ENCODE peak calls at places on chromosomes 5 and 9, in nine cellular contexts. C, X, A, J, Y, B, K, S and T are unnamed samples.

GRCh38 chr9:114606068-114606467 is 5.0 kb upstream of the TMEM268 start:
- DNase-seq in C (no peak), Y (no peak), S (no peak), A (no peak), K (no peak), J (no peak), B (no peak), X (no peak), T (no peak)

GRCh38 chr5:74034738-74035137 is 408.7 kb downstream of the ARHGEF28 start:
- DNase-seq in Y (peak; percentile 80), J (peak; percentile 56), S (peak; percentile 93), B (no peak), X (no peak), A (no peak), C (peak; percentile 78), K (no peak), T (no peak)

GRCh38 chr9:124286292-124286931 is 28.7 kb downstream of the NEK6 start:
- DNase-seq in B (no peak), C (no peak), X (no peak), A (peak; percentile 76), J (peak; percentile 67), K (no peak), S (peak; percentile 88), Y (no peak), T (peak; percentile 62)

GRCh38 chr9:78713746-78714405 is 417.0 kb downstream of the PSAT1 start:
- DNase-seq in A (no peak), X (no peak), S (peak; percentile 18), Y (no peak), B (no peak), J (peak; percentile 74), C (no peak), K (no peak), T (no peak)

GRCh38 chr9:20646656-20647055 is 24.4 kb upstream of the MLLT3 start:
- DNase-seq in A (no peak), Y (no peak), K (no peak), X (no peak), S (no peak), B (no peak), C (no peak), J (no peak), T (no peak)

GRCh38 chr9:134611046-134611445 is 30.6 kb upstream of the COL5A1 start:
- DNase-seq in S (no peak), Y (no peak), C (no peak), X (no peak), B (no peak), A (no peak), J (no peak), K (no peak), T (no peak)

GRCh38 chr5:139204196-139204595 is 6.0 kb upstream of the SIL1 start:
- DNase-seq in A (no peak), K (no peak), J (no peak), S (no peak), X (no peak), B (no peak), C (no peak), Y (no peak), T (no peak)

GRCh38 chr9:5988265-5988664 is 27.2 kb downstream of the RANBP6 start:
- DNase-seq in B (no peak), A (no peak), Y (no peak), J (no peak), X (no peak), C (no peak), S (no peak), K (no peak), T (no peak)

GRCh38 chr5:78912085-78912771 is 72.9 kb downstream of the ARSB start:
- DNase-seq in K (no peak), C (no peak), X (no peak), B (no peak), Y (no peak), J (no peak), A (no peak), S (peak; percentile 38), T (no peak)

GRCh38 chr9:31839273-31839672 is 545.2 kb upstream of the ACO1 start:
- DNase-seq in A (no peak), S (no peak), X (no peak), K (no peak), C (no peak), Y (no peak), B (no peak), J (peak; percentile 32), T (no peak)

GRCh38 chr5:114305402-114306207 is 56.3 kb upstream of the KCNN2 start:
- DNase-seq in K (no peak), B (no peak), C (no peak), Y (no peak), J (peak; percentile 3), A (no peak), X (no peak), S (peak; percentile 9), T (peak; percentile 2)

GRCh38 chr5:142125963-142126362 is 17.4 kb downstream of the NDFIP1 start:
- DNase-seq in X (no peak), S (no peak), A (no peak), J (no peak), B (no peak), Y (no peak), C (no peak), K (no peak), T (no peak)

GRCh38 chr5:142125378-142125777 is 16.8 kb downstream of the NDFIP1 start:
- DNase-seq in J (no peak), S (no peak), A (no peak), Y (no peak), X (no peak), C (no peak), K (no peak), B (no peak), T (no peak)

GRCh38 chr5:142129447-142129846 is 20.9 kb downstream of the NDFIP1 start:
- DNase-seq in S (no peak), J (no peak), B (no peak), Y (no peak), K (no peak), C (no peak), A (no peak), X (no peak), T (no peak)

GRCh38 chr5:142131394-142131793 is 22.8 kb downstream of the NDFIP1 start:
- DNase-seq in C (no peak), K (no peak), S (no peak), J (no peak), X (no peak), A (no peak), B (no peak), Y (no peak), T (no peak)

DNA sequence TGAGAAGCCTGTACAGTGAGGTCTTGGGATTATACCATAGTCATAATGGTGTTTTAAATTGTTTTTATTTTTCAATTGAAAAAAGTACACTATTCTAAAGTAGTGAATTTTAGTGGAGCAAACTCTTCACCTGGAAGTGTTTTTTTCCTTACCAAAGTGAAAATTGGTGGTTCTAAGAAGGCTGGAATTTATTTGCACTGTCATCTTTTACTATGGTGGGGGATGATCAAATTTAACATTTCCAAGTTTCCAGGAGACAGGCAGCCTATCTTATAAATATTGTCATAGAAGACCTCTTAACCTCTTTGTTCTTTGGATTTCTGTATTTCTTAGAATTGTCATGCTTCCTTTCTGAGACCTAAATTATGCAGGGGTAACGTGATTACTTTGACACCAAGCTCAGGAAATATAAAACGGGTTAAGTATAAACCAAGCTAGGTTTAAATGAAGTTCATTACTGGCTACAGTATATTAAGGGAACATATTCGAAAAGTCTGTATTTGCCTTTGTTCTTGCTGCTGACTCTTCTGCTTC is 20.2 kb downstream of the NDFIP1 start:
- DNase-seq in A (no peak), C (no peak), J (no peak), X (no peak), Y (no peak), S (no peak), B (no peak), K (no peak), T (no peak)
- H3K4me3 ChIP-seq in A (no peak overlapping the region), C (no peak overlapping the region), J (no peak overlapping the region), X (no peak overlapping the region), Y (no peak overlapping the region), S (peak overlapping the region; percentile 53), B (no peak overlapping the region), K (no peak overlapping the region), T (no peak overlapping the region)

GRCh38 chr9:133604214-133604613 is 5.0 kb downstream of the FAM163B start:
- DNase-seq in C (no peak), S (no peak), X (no peak), J (no peak), A (no peak), Y (no peak), B (no peak), K (no peak), T (no peak)
- TF ChIP-seq CTCF in C (no peak), S (no peak), X (no peak), J (no peak), A (no peak), Y (no peak), B (no peak), K (no peak), T (peak; percentile 4)

DNA sequence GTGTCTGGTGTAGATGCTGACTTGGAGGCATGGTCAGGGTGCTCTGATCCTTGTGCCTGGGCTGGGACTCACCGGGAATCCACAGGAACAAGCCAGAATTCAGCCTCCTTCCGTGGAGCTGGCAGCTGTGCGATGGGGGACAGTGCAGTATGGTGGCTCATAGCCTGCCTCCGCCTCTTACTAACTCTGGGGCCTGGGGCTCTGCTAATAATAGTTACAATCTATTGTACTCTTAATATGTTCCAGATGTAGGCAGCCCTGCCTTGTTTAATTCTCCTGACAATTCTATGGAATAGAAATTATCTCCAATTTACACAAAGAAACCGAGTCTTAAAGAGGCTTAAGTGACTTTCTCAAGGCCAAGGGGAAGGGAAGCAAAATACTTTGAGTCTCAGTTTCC is 77.6 kb downstream of the PCDH1 start:
- DNase-seq in C (no peak), Y (no peak), J (no peak), B (no peak), S (peak; percentile 24), A (no peak), K (no peak), X (no peak), T (no peak)
- H3K4me3 ChIP-seq in C (no peak overlapping the region), Y (no peak overlapping the region), J (no peak overlapping the region), B (no peak overlapping the region), S (no peak overlapping the region), A (no peak overlapping the region), K (no peak overlapping the region), X (no peak overlapping the region), T (no peak overlapping the region)

GRCh38 chr5:586751-587285 is 25.3 kb upstream of the CEP72 start:
- DNase-seq in J (no peak), S (no peak), X (no peak), A (peak; percentile 55), Y (no peak), C (no peak), B (no peak), K (no peak), T (no peak)
- TF ChIP-seq CTCF in J (no peak), S (no peak), X (no peak), A (no peak), Y (peak; percentile 10), C (no peak), B (no peak), K (no peak), T (no peak)

DNA sequence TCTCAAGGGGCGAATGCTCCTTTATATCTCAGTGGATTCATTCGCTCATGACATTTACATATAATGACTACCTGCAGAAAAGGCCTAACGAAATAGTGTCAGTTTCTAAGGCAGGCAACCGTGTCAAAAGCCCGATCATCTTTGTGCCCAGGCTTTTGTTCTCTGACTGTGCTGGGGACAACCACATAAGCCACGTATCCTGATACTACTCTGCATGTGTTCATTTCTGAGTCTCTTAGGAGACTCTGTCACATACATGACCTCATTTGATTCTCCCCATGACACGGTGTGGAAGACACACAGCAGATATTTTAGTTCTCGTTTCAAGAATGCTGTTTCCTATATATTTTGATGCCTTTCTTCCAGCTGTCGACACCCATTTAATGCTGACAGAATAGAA is 598.5 kb downstream of the BNC2 start:
- DNase-seq in J (no peak), C (no peak), S (no peak), B (no peak), Y (no peak), K (no peak), A (no peak), X (no peak), T (no peak)
- H3K4me3 ChIP-seq in J (no peak overlapping the region), C (no peak overlapping the region), S (no peak overlapping the region), B (no peak overlapping the region), Y (no peak overlapping the region), K (no peak overlapping the region), A (no peak overlapping the region), X (no peak overlapping the region), T (no peak overlapping the region)